ENCODE peak calls at places on chromosome 10, in five cellular contexts. One of them, this sample, is unnamed.

GRCh38 chr10:1130226-1130625 is 74.0 kb downstream of the WDR37 start:
- DNase-seq in gastrocnemius medialis: no peak
- DNase-seq in HFFc6: no peak
- DNase-seq in fibroblast of mammary gland: no peak
- DNase-seq in lower lobe of right lung: no peak
- DNase-seq in this sample: no peak

GRCh38 chr10:27383595-27384542 is 120.2 kb upstream of the RAB18 start:
- DNase-seq in fibroblast of mammary gland: peak
- DNase-seq in HFFc6: no peak
- DNase-seq in gastrocnemius medialis: no peak
- DNase-seq in lower lobe of right lung: no peak
- DNase-seq in this sample: no peak

GRCh38 chr10:132713421-132714095 is 72.4 kb downstream of the NKX6-2 start:
- DNase-seq in gastrocnemius medialis: no peak
- DNase-seq in lower lobe of right lung: peak
- DNase-seq in HFFc6: no peak
- DNase-seq in fibroblast of mammary gland: no peak
- DNase-seq in this sample: no peak

GRCh38 chr10:28631896-28632596 is 45.3 kb upstream of the BAMBI start:
- DNase-seq in gastrocnemius medialis: no peak
- DNase-seq in HFFc6: no peak
- DNase-seq in lower lobe of right lung: no peak
- DNase-seq in fibroblast of mammary gland: peak
- DNase-seq in this sample: no peak

GRCh38 chr10:117539271-117539876 is 3.2 kb upstream of the EMX2 start:
- DNase-seq in gastrocnemius medialis: no peak
- DNase-seq in HFFc6: no peak
- DNase-seq in fibroblast of mammary gland: no peak
- DNase-seq in lower lobe of right lung: no peak
- DNase-seq in this sample: no peak

GRCh38 chr10:44463511-44464121 is 78.7 kb upstream of the CXCL12 start:
- DNase-seq in HFFc6: peak
- DNase-seq in gastrocnemius medialis: no peak
- DNase-seq in lower lobe of right lung: no peak
- DNase-seq in fibroblast of mammary gland: peak
- DNase-seq in this sample: no peak

GRCh38 chr10:97479939-97480338 is 18.3 kb downstream of the MMS19 start:
- DNase-seq in gastrocnemius medialis: no peak
- DNase-seq in fibroblast of mammary gland: no peak
- DNase-seq in lower lobe of right lung: no peak
- DNase-seq in HFFc6: no peak
- DNase-seq in this sample: no peak

GRCh38 chr10:59237775-59238174 is 61.3 kb downstream of the PHYHIPL start:
- DNase-seq in lower lobe of right lung: no peak
- DNase-seq in HFFc6: no peak
- DNase-seq in fibroblast of mammary gland: no peak
- DNase-seq in gastrocnemius medialis: no peak
- DNase-seq in this sample: no peak

DNA sequence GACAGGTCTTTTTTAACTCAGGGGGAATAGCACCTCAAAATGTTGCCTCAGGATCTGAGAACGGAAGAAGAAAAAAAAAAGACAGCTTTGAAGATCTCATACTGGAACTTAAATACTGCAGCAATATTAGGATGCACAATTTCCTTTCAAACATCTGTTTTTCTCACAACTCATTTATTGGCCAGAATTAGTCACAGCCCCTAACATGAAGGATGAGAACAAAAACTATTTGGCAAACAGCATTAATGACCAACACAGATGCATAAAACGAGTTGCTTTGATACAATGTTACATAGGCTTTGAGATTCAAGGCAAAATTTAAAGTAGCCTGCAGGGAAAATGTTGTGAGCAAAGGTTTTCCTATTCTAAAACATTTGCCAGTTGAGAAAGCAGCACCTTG is 36.5 kb downstream of the JMJD1C start:
- DNase-seq in gastrocnemius medialis: no peak
- DNase-seq in fibroblast of mammary gland: peak
- DNase-seq in HFFc6: peak
- DNase-seq in lower lobe of right lung: no peak
- DNase-seq in this sample: no peak
- TF ChIP-seq CTCF in gastrocnemius medialis: no peak
- TF ChIP-seq CTCF in fibroblast of mammary gland: no peak
- TF ChIP-seq CTCF in HFFc6: no peak
- TF ChIP-seq CTCF in lower lobe of right lung: no peak
- TF ChIP-seq CTCF in this sample: no peak

DNA sequence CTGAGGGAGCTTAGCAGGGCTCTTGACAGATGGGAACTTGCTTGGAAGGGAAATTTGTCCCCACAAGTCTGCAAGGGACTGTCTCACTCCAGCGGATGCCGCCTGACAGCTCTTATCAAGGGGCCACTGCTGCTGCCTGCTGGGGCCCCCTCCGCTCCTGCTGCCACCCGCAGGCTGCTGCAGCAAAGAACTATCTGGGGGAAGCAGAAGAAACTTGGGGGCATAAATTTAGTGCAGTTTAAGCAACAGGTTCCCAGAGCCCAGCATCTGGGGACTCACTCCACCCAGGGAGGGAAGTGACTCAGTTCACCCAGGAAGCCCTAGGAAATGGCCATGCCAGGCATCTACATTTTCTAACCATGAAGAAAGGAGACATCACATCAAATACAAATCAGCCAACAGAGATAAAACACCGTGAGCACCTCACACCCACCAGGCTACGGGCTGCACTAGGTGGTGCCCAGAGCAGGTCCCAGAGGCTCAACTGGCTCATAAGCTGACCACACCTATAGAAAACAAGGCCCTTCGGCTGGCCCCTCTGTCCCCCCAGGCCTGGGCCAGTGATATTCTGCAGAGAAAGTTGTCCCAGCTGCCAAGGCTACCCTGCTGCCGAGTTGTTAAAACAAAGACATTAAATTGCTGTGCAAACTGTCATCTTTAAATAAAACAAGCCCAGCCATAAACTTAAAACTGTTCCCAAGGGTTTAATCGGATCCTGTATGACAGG is 3.7 kb downstream of the RGS10 start:
- DNase-seq in lower lobe of right lung: no peak
- DNase-seq in fibroblast of mammary gland: peak
- DNase-seq in HFFc6: no peak
- DNase-seq in gastrocnemius medialis: no peak
- DNase-seq in this sample: no peak
- TF ChIP-seq CTCF in lower lobe of right lung: no peak
- TF ChIP-seq CTCF in fibroblast of mammary gland: no peak
- TF ChIP-seq CTCF in HFFc6: peak
- TF ChIP-seq CTCF in gastrocnemius medialis: no peak
- TF ChIP-seq CTCF in this sample: no peak

GRCh38 chr10:5876181-5876768 is 13.4 kb downstream of the ANKRD16 start:
- DNase-seq in gastrocnemius medialis: no peak
- DNase-seq in HFFc6: peak
- DNase-seq in lower lobe of right lung: no peak
- DNase-seq in fibroblast of mammary gland: peak
- DNase-seq in this sample: no peak
- TF ChIP-seq CTCF in gastrocnemius medialis: no peak
- TF ChIP-seq CTCF in HFFc6: no peak
- TF ChIP-seq CTCF in lower lobe of right lung: no peak
- TF ChIP-seq CTCF in fibroblast of mammary gland: no peak
- TF ChIP-seq CTCF in this sample: no peak

GRCh38 chr10:129332476-129332875 is 134.6 kb upstream of the MGMT start:
- DNase-seq in gastrocnemius medialis: no peak
- DNase-seq in fibroblast of mammary gland: peak
- DNase-seq in HFFc6: no peak
- DNase-seq in lower lobe of right lung: no peak
- DNase-seq in this sample: no peak
- TF ChIP-seq CTCF in gastrocnemius medialis: peak
- TF ChIP-seq CTCF in fibroblast of mammary gland: peak
- TF ChIP-seq CTCF in HFFc6: peak
- TF ChIP-seq CTCF in lower lobe of right lung: peak
- TF ChIP-seq CTCF in this sample: peak

DNA sequence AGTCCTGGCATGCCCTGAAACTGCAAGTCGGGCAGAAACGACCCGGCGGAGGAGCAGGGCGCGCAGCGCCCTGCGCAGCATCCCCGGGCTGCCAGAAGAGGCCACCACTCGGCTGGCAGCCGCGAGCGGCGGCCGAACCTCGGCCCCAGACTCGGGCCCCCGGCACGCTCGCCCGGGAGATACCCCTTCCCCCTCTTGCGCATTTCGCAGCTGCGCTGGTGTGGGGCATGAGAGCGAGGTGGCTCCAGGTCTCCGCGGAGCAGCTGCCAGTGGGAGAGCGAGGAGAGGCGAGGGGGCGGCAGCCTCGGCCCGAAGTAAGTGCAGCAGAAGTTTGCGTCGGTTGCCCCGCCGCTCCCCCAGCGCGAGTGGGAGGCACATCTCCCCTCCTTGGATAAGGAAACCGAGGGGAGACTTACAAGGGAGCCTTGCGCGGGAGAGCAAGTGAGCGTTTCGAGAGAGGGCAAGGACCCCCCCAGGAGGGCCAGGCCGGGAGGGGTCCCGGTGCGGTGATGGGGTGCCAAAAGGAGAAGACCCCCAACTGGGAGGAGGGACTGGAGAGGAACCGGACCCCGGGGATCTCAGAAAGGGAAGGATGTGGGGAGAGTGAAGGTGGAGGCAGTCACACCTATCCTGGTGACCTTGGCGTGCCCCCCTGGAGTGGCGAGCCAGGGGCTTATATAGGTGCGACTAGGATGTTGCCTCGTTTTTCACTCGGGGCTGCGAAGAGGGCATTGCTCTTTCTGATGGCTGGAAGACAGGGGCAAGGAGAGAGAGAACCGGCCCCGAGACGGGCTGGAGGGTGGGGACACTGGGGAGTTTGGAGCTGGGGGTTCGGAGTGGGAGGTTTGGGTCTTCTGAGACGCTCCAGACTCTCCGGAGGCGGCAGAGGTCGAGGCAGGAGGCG is 256.3 kb downstream of the OTUD1 start:
- DNase-seq in lower lobe of right lung: no peak
- DNase-seq in gastrocnemius medialis: no peak
- DNase-seq in fibroblast of mammary gland: no peak
- DNase-seq in HFFc6: no peak
- DNase-seq in this sample: no peak
- TF ChIP-seq CTCF in lower lobe of right lung: no peak
- TF ChIP-seq CTCF in gastrocnemius medialis: no peak
- TF ChIP-seq CTCF in fibroblast of mammary gland: no peak
- TF ChIP-seq CTCF in HFFc6: no peak
- TF ChIP-seq CTCF in this sample: no peak

GRCh38 chr10:9096288-9096687 is 1041.8 kb downstream of the GATA3 start:
- DNase-seq in lower lobe of right lung: no peak
- DNase-seq in fibroblast of mammary gland: no peak
- DNase-seq in gastrocnemius medialis: no peak
- DNase-seq in HFFc6: no peak
- DNase-seq in this sample: no peak

GRCh38 chr10:9097991-9098306 is 1043.5 kb downstream of the GATA3 start:
- DNase-seq in HFFc6: no peak
- DNase-seq in fibroblast of mammary gland: no peak
- DNase-seq in lower lobe of right lung: no peak
- DNase-seq in gastrocnemius medialis: no peak
- DNase-seq in this sample: no peak

GRCh38 chr10:9097206-9097990 is 1042.9 kb downstream of the GATA3 start:
- DNase-seq in HFFc6: no peak
- DNase-seq in lower lobe of right lung: no peak
- DNase-seq in gastrocnemius medialis: no peak
- DNase-seq in fibroblast of mammary gland: no peak
- DNase-seq in this sample: no peak

GRCh38 chr10:9103301-9103700 is 1048.8 kb downstream of the GATA3 start:
- DNase-seq in fibroblast of mammary gland: no peak
- DNase-seq in gastrocnemius medialis: no peak
- DNase-seq in lower lobe of right lung: no peak
- DNase-seq in HFFc6: no peak
- DNase-seq in this sample: no peak

DNA sequence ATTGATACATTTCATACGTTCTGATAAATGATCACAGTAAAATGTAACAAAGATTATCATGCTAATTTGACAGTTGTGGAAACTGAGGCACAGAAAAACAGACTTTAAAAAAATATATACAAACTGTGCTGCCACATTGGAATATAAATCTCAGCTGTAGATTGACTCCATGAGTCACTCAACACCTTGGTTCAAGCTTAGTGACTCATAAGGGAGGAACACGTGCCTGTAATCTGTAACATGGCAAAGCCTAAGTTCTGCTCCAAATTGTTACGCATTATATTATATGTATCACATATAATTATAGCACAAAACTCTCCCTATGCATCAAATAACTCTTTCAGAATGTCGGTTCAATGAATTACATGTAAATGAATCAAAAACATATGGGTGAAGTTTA is 1047.5 kb downstream of the GATA3 start:
- DNase-seq in gastrocnemius medialis: no peak
- DNase-seq in lower lobe of right lung: no peak
- DNase-seq in fibroblast of mammary gland: peak
- DNase-seq in HFFc6: no peak
- DNase-seq in this sample: no peak
- TF ChIP-seq CTCF in gastrocnemius medialis: no peak
- TF ChIP-seq CTCF in lower lobe of right lung: no peak
- TF ChIP-seq CTCF in fibroblast of mammary gland: no peak
- TF ChIP-seq CTCF in HFFc6: no peak
- TF ChIP-seq CTCF in this sample: no peak

This sample was measured in heart right ventricle.